ENCODE peak calls at places on chromosomes 16 and 17, in seven cellular contexts. K is GM04504; S is activated CD4-positive, alpha-beta T cell treated with anti-CD3 and anti-CD28 coated beads, Interleukin-2, amount 50 U/mL, for 4 hours; L is M059J; M is left cardiac atrium; X is NCI-H1105; C is fibroblast of gingiva. D is an unnamed sample.

GRCh38 chr17:33164556-33164881 is 128.6 kb downstream of the ASIC2 start:
- DNase-seq in K (no peak), S (no peak), L (no peak), M (no peak), X (no peak), C (peak), D (no peak)

GRCh38 chr17:10118788-10119130 is 79.6 kb downstream of the GAS7 start:
- DNase-seq in K (no peak), S (no peak), L (no peak), M (no peak), X (no peak), C (no peak), D (no peak)

GRCh38 chr17:79028496-79029326 is 4.7 kb downstream of the C1QTNF1 start:
- DNase-seq in K (no peak), S (no peak), L (peak), M (no peak), X (no peak), C (peak), D (no peak)

GRCh38 chr17:2197271-2197670 is 106.3 kb downstream of the SMG6 start:
- DNase-seq in K (no peak), S (no peak), L (no peak), M (no peak), X (no peak), C (no peak), D (no peak)

GRCh38 chr17:6526362-6527152 is 29.8 kb downstream of the PITPNM3 start:
- DNase-seq in K (no peak), S (no peak), L (no peak), M (no peak), X (no peak), C (no peak), D (no peak)

GRCh38 chr17:42310281-42311156 is 22.2 kb downstream of the STAT5A start:
- DNase-seq in K (no peak), S (no peak), L (no peak), M (no peak), X (no peak), C (no peak), D (no peak)

GRCh38 chr17:64651889-64652288 is 10.2 kb downstream of the SMURF2 start:
- DNase-seq in K (no peak), S (no peak), L (no peak), M (no peak), X (no peak), C (no peak), D (no peak)

GRCh38 chr16:19173059-19173458 is 5.0 kb downstream of the SYT17 start:
- DNase-seq in K (no peak), S (no peak), L (no peak), M (no peak), X (no peak), C (no peak), D (no peak)

GRCh38 chr16:77853125-77853524 is 64.8 kb downstream of the VAT1L start:
- DNase-seq in K (no peak), S (no peak), L (no peak), M (no peak), X (no peak), C (no peak), D (no peak)

GRCh38 chr17:13503526-13503925 is 98.2 kb downstream of the HS3ST3A1 start:
- DNase-seq in K (no peak), S (no peak), L (peak), M (no peak), X (no peak), C (no peak), D (no peak)